ENCODE peak calls at places on chromosomes 11 and 22, in five cellular contexts. D is Caki2, V is BE2C, K is smooth muscle cell of the brain vasculature, N is cardiac septum. I is an unnamed sample.

GRCh38 chr11:84465040-84465439 is 1162.1 kb downstream of the DLG2 start:
- DNase-seq in D (no peak), V (peak; percentile 26), K (peak; percentile 1), N (no peak), I (peak; percentile 25)

GRCh38 chr11:119585038-119585666 is 143.8 kb downstream of the NECTIN1 start:
- DNase-seq in D (no peak), V (no peak), K (no peak), N (no peak), I (no peak)

GRCh38 chr22:48242461-48242864 is 1480.0 kb downstream of the TBC1D22A start:
- DNase-seq in D (no peak), V (no peak), K (no peak), N (peak; percentile 41), I (no peak)

GRCh38 chr11:95531116-95531515 is 258.5 kb downstream of the FAM76B start:
- DNase-seq in D (no peak), V (no peak), K (no peak), N (no peak), I (no peak)

GRCh38 chr22:47064016-47064415 is 301.6 kb downstream of the TBC1D22A start:
- DNase-seq in D (no peak), V (no peak), K (no peak), N (peak; percentile 49), I (no peak)

GRCh38 chr22:30705710-30706651 is 11.3 kb downstream of the OSBP2 start:
- DNase-seq in D (no peak), V (no peak), K (no peak), N (peak; percentile 35), I (no peak)

GRCh38 chr22:46958649-46959048 is 196.2 kb downstream of the TBC1D22A start:
- DNase-seq in D (no peak), V (no peak), K (no peak), N (no peak), I (no peak)

GRCh38 chr11:46352063-46352841 is 5.0 kb downstream of the DGKZ start:
- DNase-seq in D (no peak), V (peak; percentile 53), K (no peak), N (peak; percentile 86), I (no peak)

GRCh38 chr11:44638032-44638431 is 72.6 kb downstream of the CD82 start:
- DNase-seq in D (no peak), V (no peak), K (no peak), N (peak; percentile 60), I (no peak)

GRCh38 chr11:66050581-66051231 is 1.5 kb upstream of the SF3B2 start:
- DNase-seq in D (no peak), V (no peak), K (no peak), N (no peak), I (no peak)

GRCh38 chr11:45909594-45910475 is 2.8 kb upstream of the FREY1 start:
- DNase-seq in D (no peak), V (no peak), K (no peak), N (no peak), I (no peak)

GRCh38 chr11:116513894-116514293 is 258.9 kb downstream of the BUD13 start:
- DNase-seq in D (no peak), V (peak; percentile 33), K (no peak), N (peak; percentile 26), I (no peak)

GRCh38 chr11:119374632-119375394 is 6.7 kb downstream of the USP2 start:
- DNase-seq in D (no peak), V (peak; percentile 89), K (no peak), N (no peak), I (no peak)

GRCh38 chr11:15858881-15859280 is 497.5 kb downstream of the SOX6 start:
- DNase-seq in D (no peak), V (no peak), K (no peak), N (no peak), I (no peak)

GRCh38 chr11:33290319-33290718 is 33.1 kb downstream of the HIPK3 start:
- DNase-seq in D (no peak), V (no peak), K (no peak), N (no peak), I (no peak)

GRCh38 chr11:62124186-62125113 is 639 bp downstream of the INCENP start:
- DNase-seq in D (peak; percentile 19), V (no peak), K (no peak), N (peak; percentile 75), I (no peak)

GRCh38 chr11:16408619-16409018 is 52.3 kb upstream of the SOX6 start:
- DNase-seq in D (no peak), V (no peak), K (no peak), N (no peak), I (no peak)

GRCh38 chr11:44014968-44015623 is 32.7 kb upstream of the ACCSL start:
- DNase-seq in D (no peak), V (no peak), K (no peak), N (no peak), I (no peak)

GRCh38 chr22:30186535-30186934 is 60.0 kb downstream of the LIF start:
- DNase-seq in D (no peak), V (no peak), K (no peak), N (no peak), I (no peak)

GRCh38 chr11:90229791-90230190 is 6.9 kb upstream of the CHORDC1 start:
- DNase-seq in D (no peak), V (no peak), K (no peak), N (no peak), I (no peak)

GRCh38 chr11:122900803-122901202 is 18.2 kb downstream of the JHY start:
- DNase-seq in D (no peak), V (no peak), K (no peak), N (no peak), I (no peak)

GRCh38 chr22:41524283-41524682 is 20.0 kb downstream of the POLR3H start:
- DNase-seq in D (no peak), V (no peak), K (no peak), N (no peak), I (no peak)

GRCh38 chr11:61512435-61512834 is 3.9 kb downstream of the LRRC10B start:
- DNase-seq in D (no peak), V (no peak), K (no peak), N (no peak), I (no peak)

GRCh38 chr11:44229664-44230063 is 80.3 kb downstream of the ALX4 start:
- DNase-seq in D (no peak), V (no peak), K (no peak), N (no peak), I (no peak)